ENCODE peak calls at places on chromosomes 7 and 10, in five cellular contexts. I, E, Q, R and C are unnamed samples.

GRCh38 chr10:68371604-68372003 is 35.5 kb downstream of the RUFY2 start:
- DNase-seq in I (no peak), E (no peak), Q (no peak), R (no peak), C (no peak)

GRCh38 chr7:151938550-151938949 is 17.7 kb upstream of the GALNTL5 start:
- DNase-seq in I (no peak), E (no peak), Q (no peak), R (no peak), C (no peak)

GRCh38 chr7:109246330-109247077 is 676.8 kb downstream of the DNAJB9 start:
- DNase-seq in I (no peak), E (peak), Q (no peak), R (no peak), C (no peak)

GRCh38 chr7:81507231-81507630 is 262.6 kb downstream of the HGF start:
- DNase-seq in I (no peak), E (no peak), Q (no peak), R (no peak), C (no peak)

GRCh38 chr7:151247611-151248176 is 800 bp downstream of the SMARCD3 start:
- DNase-seq in I (peak), E (no peak), Q (no peak), R (peak), C (no peak)

GRCh38 chr10:11546581-11546980 is 64.9 kb downstream of the USP6NL start:
- DNase-seq in I (no peak), E (peak), Q (no peak), R (no peak), C (no peak)

GRCh38 chr10:61786728-61787127 is 114.8 kb upstream of the ARID5B start:
- DNase-seq in I (no peak), E (peak), Q (no peak), R (no peak), C (no peak)

GRCh38 chr10:73768881-73769280 is 13.0 kb upstream of the CHCHD1 start:
- DNase-seq in I (no peak), E (no peak), Q (no peak), R (no peak), C (peak)

GRCh38 chr7:64830926-64831325 is 36.7 kb downstream of the ZNF138 start:
- DNase-seq in I (no peak), E (no peak), Q (no peak), R (no peak), C (no peak)

GRCh38 chr10:110724116-110724701 is 80.1 kb downstream of the RBM20 start:
- DNase-seq in I (no peak), E (no peak), Q (no peak), R (no peak), C (no peak)

GRCh38 chr7:2196381-2197378 is 36.1 kb downstream of the MAD1L1 start:
- DNase-seq in I (no peak), E (no peak), Q (no peak), R (no peak), C (no peak)

GRCh38 chr10:71587941-71588573 is 131.5 kb downstream of the C10orf105 start:
- DNase-seq in I (no peak), E (peak), Q (no peak), R (no peak), C (no peak)